ENCODE peak calls at places on chromosome 15, in nine cellular contexts. F is iPS DF 6.9, T is right lobe of liver, H is hepatocyte, X is PC-3, E is ascending aorta, L is MM.1S, D is upper lobe of right lung, C is spleen. P is an unnamed sample. For H3K36me3, the result is how much of the 10 kb centered on the place peaks cover.

GRCh38 chr15:71121442-71121841 is 6.2 kb downstream of the THSD4 start:
- DNase-seq in H (no peak), D (no peak), C (no peak), L (no peak), T (no peak), F (no peak), E (no peak), X (no peak), P (no peak)

GRCh38 chr15:94070341-94071275 is 160.8 kb upstream of the MCTP2 start:
- DNase-seq in X (peak), L (no peak), E (no peak), H (peak), D (peak), C (no peak), F (no peak), T (no peak), P (no peak)

GRCh38 chr15:49934487-49934886 is 184.5 kb downstream of the ATP8B4 start:
- DNase-seq in D (no peak), X (no peak), L (no peak), C (no peak), F (no peak), T (no peak), E (no peak), H (no peak), P (no peak)

GRCh38 chr15:67033012-67033411 is 32.4 kb upstream of the SMAD3 start:
- DNase-seq in E (no peak), D (no peak), X (no peak), T (no peak), F (no peak), H (no peak), L (no peak), C (no peak), P (peak)

GRCh38 chr15:37098468-37099320 is 1.7 kb downstream of the MEIS2 start:
- DNase-seq in C (peak), H (peak), X (peak), T (peak), E (no peak), F (no peak), L (peak), D (no peak), P (no peak)

GRCh38 chr15:56537881-56538280 is 72.9 kb upstream of the MNS1 start:
- DNase-seq in D (peak), X (no peak), H (no peak), C (peak), L (peak), E (no peak), T (no peak), F (no peak), P (peak)

GRCh38 chr15:31254431-31255175 is 72.0 kb upstream of the KLF13 start:
- DNase-seq in D (peak), L (no peak), C (peak), X (peak), E (no peak), H (peak), F (no peak), T (no peak), P (no peak)

GRCh38 chr15:53834214-53834613 is 74.8 kb upstream of the WDR72 start:
- DNase-seq in C (no peak), T (no peak), F (no peak), L (no peak), X (no peak), D (no peak), H (no peak), E (no peak), P (no peak)

GRCh38 chr15:58736244-58736643 is 13.3 kb downstream of the ADAM10 start:
- DNase-seq in H (no peak), T (no peak), D (no peak), E (no peak), X (no peak), C (no peak), L (no peak), F (no peak), P (no peak)

GRCh38 chr15:45129651-45130129 is at the start of the genes DUOX1 and DUOXA1:
- DNase-seq in X (no peak), C (peak), E (no peak), D (peak), F (no peak), L (peak), T (peak), H (peak), P (no peak)

GRCh38 chr15:34810455-34811146 is 15.3 kb upstream of the ACTC1 start:
- DNase-seq in F (no peak), C (no peak), X (peak), D (no peak), T (no peak), L (no peak), H (peak), E (peak), P (no peak)

GRCh38 chr15:63987979-63988378 is 58.3 kb downstream of the DAPK2 start:
- DNase-seq in E (no peak), T (no peak), F (no peak), D (no peak), C (peak), H (no peak), X (no peak), L (no peak), P (no peak)

GRCh38 chr15:76636059-76636458 is 269.1 kb downstream of the SCAPER start:
- DNase-seq in E (no peak), D (no peak), L (no peak), H (no peak), C (no peak), F (no peak), X (no peak), T (no peak), P (no peak)

GRCh38 chr15:87620393-87620792 is 636.1 kb downstream of the NTRK3 start:
- DNase-seq in X (peak), F (no peak), H (no peak), C (no peak), L (no peak), E (no peak), T (no peak), D (no peak), P (no peak)

GRCh38 chr15:54187325-54187724 is 209.1 kb downstream of the UNC13C start:
- DNase-seq in C (no peak), H (no peak), T (no peak), E (no peak), L (peak), X (no peak), D (no peak), F (no peak), P (no peak)

GRCh38 chr15:52668133-52668532 is 11.1 kb downstream of the ATOSA start:
- DNase-seq in D (no peak), C (no peak), T (no peak), L (no peak), E (no peak), H (no peak), F (no peak), X (no peak), P (no peak)

GRCh38 chr15:72599855-72600464 is 54.5 kb upstream of the GOLGA6B start:
- DNase-seq in H (peak), L (peak), C (no peak), F (peak), D (no peak), E (no peak), X (peak), T (no peak), P (peak)

GRCh38 chr15:90911302-90911623 is 8.2 kb downstream of the MAN2A2 start:
- DNase-seq in C (peak), E (no peak), L (no peak), H (no peak), F (no peak), T (peak), D (no peak), X (no peak), P (no peak)
- H3K27ac ChIP-seq in C (no peak), E (no peak), L (no peak), H (no peak), F (no peak), T (no peak), D (no peak), X (no peak), P (no peak)

GRCh38 chr15:61527836-61528589 is 298.9 kb upstream of the RORA start:
- DNase-seq in L (peak), H (no peak), F (no peak), T (no peak), X (no peak), D (no peak), E (no peak), C (no peak), P (no peak)
- H3K4me3 ChIP-seq in L (peak), H (no peak), F (no peak), T (no peak), X (no peak), D (no peak), E (no peak), C (no peak), P (no peak)

DNA sequence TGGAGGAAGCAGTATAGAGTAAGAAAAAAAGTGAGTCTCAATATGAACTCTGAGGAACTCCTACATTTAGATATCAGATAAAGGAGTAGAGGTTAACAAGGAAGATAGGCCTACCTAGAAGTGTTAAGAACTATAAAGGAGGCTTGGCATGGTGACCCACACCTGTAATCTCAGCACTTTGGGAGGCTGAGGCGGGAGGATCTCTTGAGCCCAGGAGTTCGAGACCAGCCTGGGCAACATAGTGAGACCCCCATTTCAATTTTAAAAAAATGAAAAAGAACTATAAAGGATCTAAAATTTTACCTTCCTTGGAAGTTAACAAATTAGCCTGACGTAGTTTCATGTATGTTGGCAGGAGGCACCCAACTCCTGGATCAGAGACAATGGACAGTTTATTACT is 14.5 kb downstream of the IREB2 start:
- DNase-seq in H (no peak), F (no peak), T (no peak), E (no peak), X (no peak), L (no peak), C (no peak), D (no peak), P (no peak)
- H3K36me3 ChIP-seq in H (under half), F (under half), T (under half), E (under half), X (under half), L (under half), C (under half), D (under half), P (under half)

GRCh38 chr15:91469627-91470567 is 369.8 kb downstream of the SV2B start:
- DNase-seq in E (no peak), H (no peak), F (no peak), T (no peak), D (no peak), C (peak), X (no peak), L (no peak), P (peak)

GRCh38 chr15:91465696-91466095 is 365.6 kb downstream of the SV2B start:
- DNase-seq in T (no peak), D (no peak), E (no peak), F (no peak), H (no peak), C (no peak), L (no peak), X (no peak), P (no peak)

GRCh38 chr15:91471410-91471993 is 371.4 kb downstream of the SV2B start:
- DNase-seq in L (no peak), F (no peak), X (no peak), C (no peak), E (no peak), H (no peak), D (no peak), T (no peak), P (peak)

GRCh38 chr15:91472316-91472756 is 372.3 kb downstream of the SV2B start:
- DNase-seq in X (no peak), L (peak), E (no peak), T (no peak), H (no peak), D (no peak), F (no peak), C (no peak), P (peak)

DNA sequence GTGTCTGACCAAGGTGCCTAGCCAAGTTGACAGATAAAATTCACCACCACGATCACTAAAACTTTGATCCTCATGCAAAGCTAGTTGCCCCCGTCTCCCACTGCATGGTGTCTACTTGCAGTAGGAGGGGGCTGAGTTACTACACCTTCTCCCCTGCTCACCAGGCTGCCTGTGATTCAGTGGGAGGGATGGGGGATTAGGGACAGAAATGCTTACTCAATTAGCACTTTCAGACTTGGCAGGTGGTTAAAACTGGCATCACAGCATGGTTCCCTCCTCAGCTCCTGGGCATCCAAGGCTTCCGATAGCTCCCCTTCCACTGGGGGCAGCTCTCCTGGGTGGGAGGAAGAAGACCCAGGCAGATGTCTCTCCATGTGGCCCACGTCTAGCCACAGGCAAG is 368.8 kb downstream of the SV2B start:
- DNase-seq in T (no peak), C (no peak), X (no peak), D (no peak), H (no peak), F (no peak), L (no peak), E (no peak), P (no peak)
- H3K27ac ChIP-seq in T (no peak), C (no peak), X (no peak), D (no peak), H (no peak), F (no peak), L (no peak), E (no peak), P (peak)

DNA sequence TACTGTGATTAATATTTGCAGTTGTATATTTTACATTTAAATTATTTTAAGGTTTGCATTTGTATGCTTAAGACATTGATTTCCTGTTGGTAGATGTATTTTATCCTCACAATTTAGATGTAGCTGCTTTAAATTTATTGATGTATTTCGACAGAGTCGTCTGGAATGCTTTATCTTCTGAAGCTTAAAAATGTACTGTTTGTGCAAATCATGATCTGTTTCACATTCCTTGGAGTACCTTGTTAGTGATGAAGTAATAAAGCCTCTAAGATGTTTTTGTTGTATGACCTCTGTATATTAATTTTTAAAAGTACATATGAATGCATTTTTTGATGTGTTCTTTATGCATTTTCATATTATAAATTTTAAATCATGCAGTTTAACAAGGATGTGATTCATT is 1.9 kb downstream of the CHD2 start:
- DNase-seq in H (no peak), F (no peak), C (no peak), L (no peak), E (no peak), T (no peak), X (no peak), D (no peak), P (no peak)
- H3K4me3 ChIP-seq in H (peak), F (no peak), C (peak), L (peak), E (peak), T (peak), X (peak), D (peak), P (peak)

DNA sequence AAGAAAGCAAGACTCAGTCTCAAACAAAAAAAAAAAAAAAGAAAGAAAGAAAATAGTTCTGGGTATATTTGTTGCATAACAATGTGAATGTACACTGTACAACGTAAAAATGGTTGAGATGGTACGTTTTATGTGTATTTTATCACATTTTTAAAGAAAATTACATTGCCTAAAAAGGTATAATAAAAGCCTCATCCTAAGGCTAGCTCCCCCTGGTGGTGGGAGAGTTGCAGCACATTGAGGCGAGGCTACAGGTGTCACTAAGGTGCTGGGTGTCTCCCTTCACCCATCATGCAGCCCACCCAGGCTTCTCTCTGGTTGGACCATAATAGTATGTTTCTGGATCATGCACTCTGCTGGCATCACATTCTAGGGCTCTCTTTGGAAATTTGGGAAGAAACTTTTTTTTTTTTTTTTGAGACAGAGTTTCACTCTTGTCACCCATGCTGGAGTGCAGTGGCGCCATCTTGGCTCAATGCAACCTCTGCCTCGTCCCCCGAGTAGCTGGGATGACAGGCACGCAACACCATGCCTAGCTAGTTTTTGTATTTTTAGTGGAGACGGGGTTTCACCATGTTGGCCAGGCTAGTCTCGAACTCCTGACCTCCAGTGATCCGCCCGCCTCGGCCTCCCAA is 12.4 kb upstream of the RAB11A start:
- DNase-seq in E (peak), X (peak), D (peak), F (no peak), L (peak), H (peak), C (peak), T (peak), P (peak)
- H3K36me3 ChIP-seq in E (under half), X (under half), D (under half), F (under half), L (under half), H (under half), C (under half), T (under half), P (under half)

GRCh38 chr15:85091990-85092389 is 110.3 kb downstream of the PDE8A start:
- DNase-seq in L (no peak), X (no peak), F (no peak), T (no peak), D (no peak), H (no peak), C (no peak), E (no peak), P (no peak)
- H3K27ac ChIP-seq in L (no peak), X (no peak), F (no peak), T (no peak), D (no peak), H (no peak), C (no peak), E (no peak), P (no peak)

GRCh38 chr15:39582286-39582976 is 1.6 kb downstream of the THBS1 start:
- DNase-seq in F (no peak), L (no peak), E (no peak), H (no peak), X (peak), C (no peak), D (no peak), T (no peak), P (no peak)
- H3K4me3 ChIP-seq in F (peak), L (no peak), E (peak), H (peak), X (peak), C (peak), D (peak), T (peak), P (no peak)

P was measured in CD4-positive, alpha-beta memory T cell.